ENCODE peak calls at places on chromosomes 12 and 14, in five cellular contexts. R is HepG2, U is IMR-90, J is neural progenitor cell, Y is fibroblast of lung. H is an unnamed sample.

GRCh38 chr14:42149609-42150261 is 543.1 kb downstream of the LRFN5 start:
- DNase-seq in R (no peak), U (no peak), J (no peak), Y (no peak), H (no peak)

GRCh38 chr14:71720978-71721624 is 211.1 kb upstream of the RGS6 start:
- DNase-seq in R (peak), U (peak), J (peak), Y (peak), H (peak)

GRCh38 chr12:10750385-10750727 is 27.2 kb upstream of the YBX3 start:
- DNase-seq in R (no peak), U (no peak), J (no peak), Y (no peak), H (no peak)

GRCh38 chr14:99039316-99040041 is 232.5 kb downstream of the BCL11B start:
- DNase-seq in R (no peak), U (no peak), J (no peak), Y (no peak), H (peak)

GRCh38 chr12:85182699-85183098 is 97.3 kb upstream of the ALX1 start:
- DNase-seq in R (no peak), U (no peak), J (peak), Y (no peak), H (no peak)

GRCh38 chr14:52266179-52266578 is 1.3 kb upstream of the PTGDR start:
- DNase-seq in R (no peak), U (peak), J (no peak), Y (peak), H (no peak)

GRCh38 chr14:95359974-95360826 is 40.5 kb upstream of the CLMN start:
- DNase-seq in R (no peak), U (no peak), J (peak), Y (peak), H (peak)

GRCh38 chr12:39772708-39773665 is 153.4 kb upstream of the ABCD2 start:
- DNase-seq in R (no peak), U (no peak), J (no peak), Y (no peak), H (no peak)

GRCh38 chr12:26798669-26799068 is 34.3 kb downstream of the ITPR2 start:
- DNase-seq in R (no peak), U (no peak), J (no peak), Y (no peak), H (no peak)

GRCh38 chr12:64383675-64384074 is 6.9 kb downstream of the C12orf56 start:
- DNase-seq in R (no peak), U (no peak), J (no peak), Y (no peak), H (no peak)
- H3K9ac ChIP-seq in R (no peak), U (no peak), J (no peak), Y (no peak), H (no peak)

DNA sequence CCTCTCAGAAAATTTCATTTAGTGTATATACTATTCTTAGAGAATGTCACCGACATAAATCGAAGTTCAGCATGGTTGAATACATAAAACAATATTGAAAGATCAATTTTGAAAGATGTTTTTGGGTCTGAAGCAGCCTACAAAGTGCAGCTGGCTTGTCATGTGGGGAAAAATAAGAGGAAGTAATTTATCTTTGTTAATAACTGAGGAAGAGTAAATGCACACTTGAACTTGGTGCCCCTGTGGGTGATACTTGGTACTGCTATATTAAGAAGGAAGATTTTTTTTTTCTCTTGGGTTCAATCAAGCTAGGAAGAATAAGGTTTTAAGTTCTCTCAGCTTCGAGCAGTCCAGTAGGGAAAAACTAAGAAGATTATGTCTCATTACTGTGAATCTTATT is 661.3 kb downstream of the RPL10L start:
- DNase-seq in R (no peak), U (no peak), J (no peak), Y (no peak), H (no peak)
- TF ChIP-seq CTCF in R (no peak), U (no peak), J (peak), Y (peak), H (peak)

GRCh38 chr14:39050389-39050788 is 52.6 kb downstream of the SEC23A start:
- DNase-seq in R (no peak), U (peak), J (no peak), Y (peak), H (no peak)
- H3K4me3 ChIP-seq in R (no peak), U (no peak), J (no peak), Y (no peak), H (no peak)

GRCh38 chr12:58860050-58860787 is 60.1 kb downstream of the LRIG3 start:
- DNase-seq in R (peak), U (no peak), J (no peak), Y (no peak), H (peak)

GRCh38 chr12:58860788-58861240 is 59.5 kb downstream of the LRIG3 start:
- DNase-seq in R (no peak), U (no peak), J (no peak), Y (no peak), H (peak)

DNA sequence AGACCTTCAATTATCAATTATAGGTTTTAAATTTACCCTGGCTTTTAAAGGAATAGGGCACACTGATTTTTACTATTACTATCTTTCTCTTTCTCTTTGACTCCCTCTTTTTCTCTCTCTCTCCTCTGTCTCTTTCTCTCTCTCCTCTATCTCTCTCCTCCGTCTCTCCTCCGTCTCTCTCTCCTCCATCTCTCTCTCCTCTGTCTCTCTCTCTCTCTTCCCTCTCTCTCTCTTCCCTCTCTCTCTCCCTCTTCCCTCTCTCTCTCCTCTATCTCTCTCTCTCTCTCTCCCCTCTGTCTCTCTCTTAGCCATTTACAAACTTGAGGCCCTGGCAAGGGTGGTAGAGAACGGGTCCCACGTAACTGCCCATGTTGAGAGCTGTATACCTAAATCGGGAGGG is 62.3 kb downstream of the LRIG3 start:
- DNase-seq in R (no peak), U (no peak), J (no peak), Y (no peak), H (no peak)
- H3K9ac ChIP-seq in R (no peak), U (no peak), J (no peak), Y (no peak), H (no peak)

DNA sequence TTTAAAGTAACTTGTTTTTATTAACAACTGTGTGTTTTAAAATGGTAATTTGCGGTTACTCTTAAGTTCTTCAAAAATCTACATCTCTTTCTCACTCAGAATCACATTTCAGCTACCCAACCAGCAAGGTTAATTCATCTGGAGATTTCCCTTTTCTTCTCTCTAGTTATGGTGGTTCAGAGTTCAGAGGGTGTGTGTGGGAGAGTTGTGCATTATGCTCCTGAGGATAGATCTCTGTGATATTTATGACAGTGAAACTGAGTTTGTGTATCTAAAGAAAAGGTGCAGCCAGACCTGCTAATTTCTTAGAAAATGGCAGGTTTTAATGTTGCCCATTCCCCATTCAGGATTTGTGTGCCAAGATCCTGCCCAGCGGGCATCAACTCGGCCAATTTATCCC is 73.8 kb downstream of the TTLL5 start:
- DNase-seq in R (no peak), U (no peak), J (no peak), Y (no peak), H (no peak)
- TF ChIP-seq CTCF in R (no peak), U (no peak), J (no peak), Y (no peak), H (no peak)

GRCh38 chr12:131735153-131735456 is 24.2 kb downstream of the SFSWAP start:
- DNase-seq in R (no peak), U (no peak), J (no peak), Y (no peak), H (no peak)

GRCh38 chr12:131735863-131736806 is 25.2 kb downstream of the SFSWAP start:
- DNase-seq in R (no peak), U (no peak), J (no peak), Y (no peak), H (peak)

GRCh38 chr12:131732996-131733615 is 22.2 kb downstream of the SFSWAP start:
- DNase-seq in R (no peak), U (no peak), J (no peak), Y (no peak), H (peak)

GRCh38 chr12:131733874-131734273 is 23.0 kb downstream of the SFSWAP start:
- DNase-seq in R (no peak), U (no peak), J (no peak), Y (no peak), H (peak)

DNA sequence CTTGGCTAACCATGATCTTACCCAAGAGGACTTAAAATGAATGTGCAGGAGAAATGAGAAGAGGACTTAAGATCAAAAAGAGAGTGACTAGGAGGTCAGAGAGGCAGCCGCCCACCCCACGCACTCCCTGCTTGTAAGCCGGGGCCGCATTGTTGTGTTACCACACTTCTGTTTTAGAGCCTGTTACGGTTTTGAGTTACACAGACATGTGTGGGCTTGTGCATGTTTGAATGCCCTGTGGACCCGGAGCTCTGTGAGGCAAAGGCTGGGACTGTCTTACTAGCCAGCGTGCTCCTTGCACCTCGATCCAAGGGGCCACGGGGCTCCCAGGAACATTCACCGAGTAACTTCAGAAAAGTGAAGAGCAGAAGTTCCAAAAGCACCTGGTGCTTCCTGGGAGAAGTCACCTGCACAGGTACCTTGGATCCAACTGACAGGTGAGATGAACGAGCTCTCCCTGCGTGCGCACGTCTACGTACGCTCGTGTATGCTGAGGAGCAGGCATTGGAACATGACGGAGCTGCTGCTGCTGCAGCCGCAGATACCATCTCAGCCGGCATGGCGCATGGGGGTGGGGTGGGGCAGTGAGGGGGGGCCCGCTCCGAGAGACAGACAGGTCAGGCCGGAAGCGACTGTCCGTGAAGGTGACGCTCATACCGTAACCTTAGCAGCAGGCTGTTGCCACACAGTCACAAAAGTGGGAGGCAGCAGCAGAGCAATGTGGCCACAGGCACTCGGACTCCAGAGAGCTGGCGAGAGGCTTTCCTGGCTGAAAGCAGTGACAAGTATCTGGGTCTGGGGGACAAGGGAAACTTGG is 23.7 kb downstream of the SFSWAP start:
- DNase-seq in R (no peak), U (no peak), J (no peak), Y (no peak), H (peak)
- H3K4me3 ChIP-seq in R (no peak), U (no peak), J (no peak), Y (no peak), H (no peak)

GRCh38 chr12:43931187-43931586 is 95.3 kb downstream of the TMEM117 start:
- DNase-seq in R (no peak), U (no peak), J (no peak), Y (no peak), H (no peak)

DNA sequence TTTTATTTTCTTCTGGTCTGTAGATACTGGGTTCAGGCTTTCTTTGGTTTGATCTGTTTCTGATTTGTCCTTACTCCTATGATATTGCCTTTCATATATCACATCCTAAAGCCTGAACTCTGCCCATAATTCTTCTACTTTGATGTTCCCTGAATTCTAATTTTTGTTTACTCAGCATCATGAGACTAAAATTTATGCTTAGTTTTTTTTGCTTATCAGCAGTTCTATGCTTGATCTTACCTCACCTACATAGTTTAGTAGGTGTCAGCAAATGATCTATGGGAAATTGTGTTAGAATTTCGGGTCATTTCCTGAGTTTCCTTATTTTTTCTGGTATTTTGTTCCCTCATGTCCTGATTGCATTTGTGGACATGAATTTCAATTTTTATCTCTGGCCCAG is 94.2 kb downstream of the TMEM117 start:
- DNase-seq in R (no peak), U (no peak), J (no peak), Y (no peak), H (no peak)
- H3K9ac ChIP-seq in R (no peak), U (no peak), J (no peak), Y (no peak), H (no peak)

DNA sequence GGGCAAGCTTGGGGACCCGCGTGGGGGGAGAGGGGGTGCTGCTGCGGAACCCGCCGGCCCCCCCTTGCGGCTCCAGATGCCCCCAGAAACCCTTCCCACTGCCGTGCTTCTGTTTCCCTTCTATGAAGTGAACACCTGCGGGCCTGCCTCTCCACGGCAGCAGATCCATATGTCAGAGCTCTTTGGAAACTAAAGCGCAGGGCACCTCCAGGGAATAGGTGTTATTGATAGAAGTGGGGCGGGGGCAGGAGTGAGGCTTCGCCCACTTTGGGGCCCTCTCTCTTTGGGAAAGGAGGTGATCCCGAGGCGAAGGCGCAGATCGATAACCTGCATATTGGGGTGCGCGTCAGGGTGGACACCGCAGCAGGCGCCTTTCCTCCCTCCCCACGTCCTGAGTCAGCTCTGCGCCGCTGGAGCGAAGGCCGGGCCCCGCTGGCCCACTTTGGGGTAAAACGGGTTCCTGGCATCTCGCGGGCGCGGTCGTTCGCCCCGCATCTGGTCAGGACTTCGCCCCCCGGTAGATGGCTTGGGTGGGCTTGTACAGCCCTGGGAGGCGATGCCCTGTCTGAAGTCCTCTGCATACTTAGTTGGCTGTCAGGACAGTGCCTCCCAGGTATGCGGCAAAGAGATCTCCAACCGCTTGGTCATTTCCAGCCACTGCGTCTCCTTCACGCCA is 524 bp downstream of the KMT5A start:
- DNase-seq in R (no peak), U (no peak), J (peak), Y (no peak), H (peak)
- TF ChIP-seq CTCF in R (no peak), U (no peak), J (no peak), Y (no peak), H (peak)